ENCODE peak calls at places on chromosomes 11 and 22, in ten cellular contexts. One of them, this sample, is unnamed.

GRCh38 chr11:32440920-32441319 is 5.6 kb upstream of the WT1 start:
- DNase-seq in AG08396: no peak
- DNase-seq in CD4-positive, CD25-positive, alpha-beta regulatory T cell: no peak
- DNase-seq in choroid plexus epithelial cell: no peak
- DNase-seq in midbrain: no peak
- DNase-seq in fibroblast of pulmonary artery: no peak
- DNase-seq in transverse colon: no peak
- DNase-seq in activated naive CD8-positive, alpha-beta T cell treated with anti-CD3 and anti-CD28 coated beads for 36 hours: no peak
- DNase-seq in HT1080: no peak
- DNase-seq in left lobe of liver: no peak
- DNase-seq in this sample: no peak

GRCh38 chr11:9150944-9151343 is 59.5 kb upstream of the SCUBE2 start:
- DNase-seq in midbrain: no peak
- DNase-seq in left lobe of liver: no peak
- DNase-seq in HT1080: peak
- DNase-seq in activated naive CD8-positive, alpha-beta T cell treated with anti-CD3 and anti-CD28 coated beads for 36 hours: no peak
- DNase-seq in CD4-positive, CD25-positive, alpha-beta regulatory T cell: no peak
- DNase-seq in choroid plexus epithelial cell: peak
- DNase-seq in fibroblast of pulmonary artery: peak
- DNase-seq in transverse colon: no peak
- DNase-seq in AG08396: no peak
- DNase-seq in this sample: no peak

GRCh38 chr11:106159846-106160245 is 82.4 kb downstream of the AASDHPPT start:
- DNase-seq in choroid plexus epithelial cell: peak
- DNase-seq in transverse colon: no peak
- DNase-seq in HT1080: no peak
- DNase-seq in CD4-positive, CD25-positive, alpha-beta regulatory T cell: no peak
- DNase-seq in AG08396: no peak
- DNase-seq in fibroblast of pulmonary artery: peak
- DNase-seq in left lobe of liver: no peak
- DNase-seq in midbrain: no peak
- DNase-seq in activated naive CD8-positive, alpha-beta T cell treated with anti-CD3 and anti-CD28 coated beads for 36 hours: no peak
- DNase-seq in this sample: no peak

GRCh38 chr11:3984896-3985295 is 109.7 kb upstream of the RRM1 start:
- DNase-seq in HT1080: no peak
- DNase-seq in AG08396: no peak
- DNase-seq in choroid plexus epithelial cell: peak
- DNase-seq in midbrain: no peak
- DNase-seq in left lobe of liver: no peak
- DNase-seq in activated naive CD8-positive, alpha-beta T cell treated with anti-CD3 and anti-CD28 coated beads for 36 hours: peak
- DNase-seq in transverse colon: no peak
- DNase-seq in CD4-positive, CD25-positive, alpha-beta regulatory T cell: no peak
- DNase-seq in fibroblast of pulmonary artery: peak
- DNase-seq in this sample: peak

GRCh38 chr22:49358041-49358440 is 469.6 kb downstream of the BRD1 start:
- DNase-seq in left lobe of liver: peak
- DNase-seq in transverse colon: no peak
- DNase-seq in fibroblast of pulmonary artery: no peak
- DNase-seq in choroid plexus epithelial cell: no peak
- DNase-seq in midbrain: no peak
- DNase-seq in activated naive CD8-positive, alpha-beta T cell treated with anti-CD3 and anti-CD28 coated beads for 36 hours: no peak
- DNase-seq in HT1080: no peak
- DNase-seq in AG08396: no peak
- DNase-seq in CD4-positive, CD25-positive, alpha-beta regulatory T cell: no peak
- DNase-seq in this sample: no peak

GRCh38 chr22:21641417-21641794 is 696 bp upstream of the SDF2L1 start:
- DNase-seq in fibroblast of pulmonary artery: peak
- DNase-seq in midbrain: peak
- DNase-seq in AG08396: peak
- DNase-seq in HT1080: peak
- DNase-seq in CD4-positive, CD25-positive, alpha-beta regulatory T cell: no peak
- DNase-seq in activated naive CD8-positive, alpha-beta T cell treated with anti-CD3 and anti-CD28 coated beads for 36 hours: no peak
- DNase-seq in transverse colon: peak
- DNase-seq in choroid plexus epithelial cell: peak
- DNase-seq in left lobe of liver: peak
- DNase-seq in this sample: no peak

GRCh38 chr11:16097543-16097942 is 258.8 kb downstream of the SOX6 start:
- DNase-seq in midbrain: no peak
- DNase-seq in activated naive CD8-positive, alpha-beta T cell treated with anti-CD3 and anti-CD28 coated beads for 36 hours: no peak
- DNase-seq in transverse colon: peak
- DNase-seq in CD4-positive, CD25-positive, alpha-beta regulatory T cell: no peak
- DNase-seq in AG08396: no peak
- DNase-seq in fibroblast of pulmonary artery: no peak
- DNase-seq in left lobe of liver: no peak
- DNase-seq in choroid plexus epithelial cell: no peak
- DNase-seq in HT1080: no peak
- DNase-seq in this sample: no peak

GRCh38 chr11:36273110-36273509 is 16.1 kb downstream of the COMMD9 start:
- DNase-seq in fibroblast of pulmonary artery: no peak
- DNase-seq in CD4-positive, CD25-positive, alpha-beta regulatory T cell: no peak
- DNase-seq in activated naive CD8-positive, alpha-beta T cell treated with anti-CD3 and anti-CD28 coated beads for 36 hours: no peak
- DNase-seq in AG08396: no peak
- DNase-seq in midbrain: no peak
- DNase-seq in transverse colon: no peak
- DNase-seq in HT1080: no peak
- DNase-seq in left lobe of liver: no peak
- DNase-seq in choroid plexus epithelial cell: peak
- DNase-seq in this sample: no peak

GRCh38 chr11:1401001-1401445 is 11.3 kb downstream of the BRSK2 start:
- DNase-seq in HT1080: no peak
- DNase-seq in AG08396: no peak
- DNase-seq in left lobe of liver: no peak
- DNase-seq in choroid plexus epithelial cell: no peak
- DNase-seq in fibroblast of pulmonary artery: no peak
- DNase-seq in CD4-positive, CD25-positive, alpha-beta regulatory T cell: no peak
- DNase-seq in activated naive CD8-positive, alpha-beta T cell treated with anti-CD3 and anti-CD28 coated beads for 36 hours: no peak
- DNase-seq in transverse colon: no peak
- DNase-seq in midbrain: no peak
- DNase-seq in this sample: no peak

GRCh38 chr11:131917634-131918384 is 547.4 kb downstream of the NTM start:
- DNase-seq in transverse colon: no peak
- DNase-seq in fibroblast of pulmonary artery: no peak
- DNase-seq in HT1080: no peak
- DNase-seq in midbrain: no peak
- DNase-seq in left lobe of liver: no peak
- DNase-seq in CD4-positive, CD25-positive, alpha-beta regulatory T cell: no peak
- DNase-seq in choroid plexus epithelial cell: no peak
- DNase-seq in AG08396: no peak
- DNase-seq in activated naive CD8-positive, alpha-beta T cell treated with anti-CD3 and anti-CD28 coated beads for 36 hours: no peak
- DNase-seq in this sample: no peak

GRCh38 chr22:36926721-36927435 is 13.4 kb downstream of the CSF2RB start:
- DNase-seq in left lobe of liver: no peak
- DNase-seq in fibroblast of pulmonary artery: no peak
- DNase-seq in choroid plexus epithelial cell: no peak
- DNase-seq in CD4-positive, CD25-positive, alpha-beta regulatory T cell: no peak
- DNase-seq in HT1080: no peak
- DNase-seq in midbrain: no peak
- DNase-seq in transverse colon: no peak
- DNase-seq in AG08396: no peak
- DNase-seq in activated naive CD8-positive, alpha-beta T cell treated with anti-CD3 and anti-CD28 coated beads for 36 hours: no peak
- DNase-seq in this sample: no peak

GRCh38 chr11:95827661-95828060 is 37.4 kb downstream of the CEP57 start:
- DNase-seq in transverse colon: no peak
- DNase-seq in CD4-positive, CD25-positive, alpha-beta regulatory T cell: no peak
- DNase-seq in AG08396: no peak
- DNase-seq in left lobe of liver: no peak
- DNase-seq in midbrain: no peak
- DNase-seq in choroid plexus epithelial cell: peak
- DNase-seq in HT1080: no peak
- DNase-seq in activated naive CD8-positive, alpha-beta T cell treated with anti-CD3 and anti-CD28 coated beads for 36 hours: no peak
- DNase-seq in fibroblast of pulmonary artery: peak
- DNase-seq in this sample: no peak

GRCh38 chr11:79258606-79259005 is 182.2 kb downstream of the TENM4 start:
- DNase-seq in AG08396: no peak
- DNase-seq in midbrain: no peak
- DNase-seq in activated naive CD8-positive, alpha-beta T cell treated with anti-CD3 and anti-CD28 coated beads for 36 hours: no peak
- DNase-seq in fibroblast of pulmonary artery: no peak
- DNase-seq in transverse colon: no peak
- DNase-seq in CD4-positive, CD25-positive, alpha-beta regulatory T cell: no peak
- DNase-seq in choroid plexus epithelial cell: no peak
- DNase-seq in HT1080: no peak
- DNase-seq in left lobe of liver: no peak
- DNase-seq in this sample: no peak

GRCh38 chr11:36114095-36114494 is 170.2 kb downstream of the LDLRAD3 start:
- DNase-seq in left lobe of liver: no peak
- DNase-seq in fibroblast of pulmonary artery: no peak
- DNase-seq in midbrain: no peak
- DNase-seq in choroid plexus epithelial cell: no peak
- DNase-seq in HT1080: no peak
- DNase-seq in AG08396: no peak
- DNase-seq in CD4-positive, CD25-positive, alpha-beta regulatory T cell: no peak
- DNase-seq in activated naive CD8-positive, alpha-beta T cell treated with anti-CD3 and anti-CD28 coated beads for 36 hours: no peak
- DNase-seq in transverse colon: no peak
- DNase-seq in this sample: no peak